ENCODE peak calls at places on chromosomes 3 and 15, in four cellular contexts. V is astrocyte of the cerebellum, M is ascending aorta, T is GM12878. Y is an unnamed sample.

GRCh38 chr3:61371123-61371522 is 119.9 kb upstream of the FHIT start:
- DNase-seq in V (no peak), M (no peak), T (no peak), Y (no peak)

GRCh38 chr3:32009101-32009500 is 27.6 kb downstream of the ZNF860 start:
- DNase-seq in V (no peak), M (no peak), T (no peak), Y (peak; percentile 6)

GRCh38 chr3:8837172-8837571 is 67.8 kb upstream of the OXTR start:
- DNase-seq in V (no peak), M (no peak), T (no peak), Y (peak; percentile 46)

GRCh38 chr3:10667269-10667668 is 148.8 kb upstream of the SLC6A11 start:
- DNase-seq in V (no peak), M (no peak), T (peak; percentile 17), Y (no peak)

GRCh38 chr3:192684151-192684550 is 43.2 kb downstream of the FGF12 start:
- DNase-seq in V (no peak), M (no peak), T (no peak), Y (no peak)

GRCh38 chr3:150407818-150408231 is 273 bp upstream of the TSC22D2 start:
- DNase-seq in V (peak; percentile 53), M (no peak), T (no peak), Y (peak; percentile 76)

GRCh38 chr15:99442268-99442897 is 123.4 kb upstream of the MEF2A start:
- DNase-seq in V (peak; percentile 67), M (peak; percentile 91), T (no peak), Y (peak; percentile 92)

GRCh38 chr3:184601576-184602405 is 40.2 kb downstream of the EPHB3 start:
- DNase-seq in V (no peak), M (no peak), T (no peak), Y (no peak)

GRCh38 chr15:25347707-25348106 is 91.1 kb downstream of the UBE3A start:
- DNase-seq in V (no peak), M (no peak), T (no peak), Y (no peak)

GRCh38 chr3:9231488-9231887 is 18.0 kb downstream of the SRGAP3 start:
- DNase-seq in V (no peak), M (no peak), T (no peak), Y (no peak)

GRCh38 chr15:31483053-31483923 is 156.7 kb downstream of the KLF13 start:
- DNase-seq in V (no peak), M (no peak), T (no peak), Y (no peak)

GRCh38 chr15:57323806-57324589 is 52.3 kb upstream of the CGNL1 start:
- DNase-seq in V (no peak), M (no peak), T (no peak), Y (peak; percentile 86)

GRCh38 chr3:184717608-184717995 is 5.7 kb upstream of the MAGEF1 start:
- DNase-seq in V (no peak), M (peak; percentile 22), T (no peak), Y (no peak)

GRCh38 chr3:170724599-170724998 is 138.7 kb upstream of the SLC7A14 start:
- DNase-seq in V (peak; percentile 59), M (peak; percentile 67), T (no peak), Y (no peak)

GRCh38 chr15:69784808-69785550 is 312.7 kb downstream of the TLE3 start:
- DNase-seq in V (no peak), M (no peak), T (no peak), Y (no peak)

GRCh38 chr3:10557783-10558373 is 52.5 kb upstream of the ATP2B2 start:
- DNase-seq in V (peak; percentile 32), M (no peak), T (no peak), Y (no peak)

GRCh38 chr3:111045564-111045963 is 26.1 kb upstream of the NECTIN3 start:
- DNase-seq in V (no peak), M (no peak), T (no peak), Y (no peak)

GRCh38 chr3:71926242-71926560 is 141.3 kb upstream of the PROK2 start:
- DNase-seq in V (peak; percentile 6), M (no peak), T (no peak), Y (no peak)

GRCh38 chr3:169149349-169149890 is 514.1 kb downstream of the MECOM start:
- DNase-seq in V (peak; percentile 76), M (peak; percentile 92), T (peak; percentile 4), Y (no peak)
- H3K4me3 ChIP-seq in V (peak overlapping the region; percentile 32), M (peak overlapping the region; percentile 65), T (no peak overlapping the region), Y (peak overlapping the region; percentile 87)

DNA sequence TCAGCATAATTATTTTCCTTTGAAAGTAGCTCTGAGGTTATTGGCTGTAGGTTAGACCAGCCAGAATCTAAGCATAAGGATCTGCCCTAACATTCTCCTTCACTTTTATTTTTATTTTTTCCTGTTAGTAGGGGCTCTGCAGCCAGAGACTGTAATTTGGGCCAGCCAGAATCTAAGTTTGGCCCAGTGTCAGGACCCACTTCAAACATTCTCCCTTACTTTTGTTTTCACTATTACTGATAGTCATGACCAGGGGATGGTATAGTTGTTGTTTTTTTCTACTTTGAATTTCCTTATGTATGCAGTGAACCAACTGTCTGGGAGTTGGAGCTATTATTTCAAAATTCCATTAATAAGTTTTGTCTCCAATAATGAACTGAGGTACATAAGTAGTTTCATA is 121.0 kb upstream of the MBNL1 start:
- DNase-seq in V (no peak), M (no peak), T (no peak), Y (no peak)
- TF ChIP-seq CTCF in V (no peak), M (no peak), T (no peak), Y (no peak)

GRCh38 chr15:101499863-101500713 is 10.6 kb upstream of the PCSK6 start:
- DNase-seq in V (no peak), M (peak; percentile 58), T (peak; percentile 24), Y (no peak)

GRCh38 chr15:101500865-101501551 is 11.5 kb upstream of the PCSK6 start:
- DNase-seq in V (no peak), M (peak; percentile 37), T (no peak), Y (no peak)

GRCh38 chr15:101503296-101503599 is 13.7 kb upstream of the PCSK6 start:
- DNase-seq in V (no peak), M (peak; percentile 11), T (no peak), Y (no peak)

GRCh38 chr15:101502572-101503295 is 13.2 kb upstream of the PCSK6 start:
- DNase-seq in V (no peak), M (peak; percentile 19), T (no peak), Y (no peak)

DNA sequence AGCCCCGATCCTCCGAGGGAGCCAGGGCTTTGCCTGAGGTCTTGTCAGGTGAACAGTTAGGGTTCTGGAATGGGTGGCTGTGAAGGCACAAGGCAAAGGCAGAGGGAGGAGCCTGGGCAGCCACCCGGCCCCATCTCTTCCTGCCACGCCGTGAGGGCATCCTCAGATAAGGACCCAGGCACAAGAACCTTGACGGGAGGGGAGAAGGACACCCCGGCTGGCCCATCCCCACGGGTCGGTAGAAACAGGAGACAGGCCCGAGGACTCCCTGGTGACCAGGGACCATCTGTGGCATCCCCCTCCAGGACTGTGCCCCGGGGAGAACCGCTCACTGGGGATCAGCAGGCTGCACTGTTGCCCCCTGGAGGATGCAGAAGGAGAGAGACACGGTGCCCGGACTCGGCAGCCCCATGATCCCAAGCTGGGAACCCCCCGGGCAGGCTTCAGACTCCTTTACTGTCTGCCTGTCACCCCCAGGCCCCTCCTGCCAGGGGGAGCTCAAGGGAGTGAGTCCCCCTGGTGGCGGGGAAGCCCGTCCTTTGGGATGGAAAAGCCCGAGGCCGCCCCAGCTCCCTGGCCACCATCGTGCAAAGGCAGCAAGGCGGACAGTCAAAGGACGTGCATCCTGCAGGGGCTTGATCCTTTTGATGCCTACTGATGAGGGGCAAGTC is 12.3 kb upstream of the PCSK6 start:
- DNase-seq in V (no peak), M (peak; percentile 59), T (no peak), Y (no peak)
- H3K4me3 ChIP-seq in V (no peak overlapping the region), M (no peak overlapping the region), T (no peak overlapping the region), Y (no peak overlapping the region)

GRCh38 chr15:74330861-74331408 is 36.5 kb downstream of the CYP11A1 start:
- DNase-seq in V (no peak), M (no peak), T (no peak), Y (no peak)
- TF ChIP-seq CTCF in V (no peak), M (no peak), T (no peak), Y (no peak)

DNA sequence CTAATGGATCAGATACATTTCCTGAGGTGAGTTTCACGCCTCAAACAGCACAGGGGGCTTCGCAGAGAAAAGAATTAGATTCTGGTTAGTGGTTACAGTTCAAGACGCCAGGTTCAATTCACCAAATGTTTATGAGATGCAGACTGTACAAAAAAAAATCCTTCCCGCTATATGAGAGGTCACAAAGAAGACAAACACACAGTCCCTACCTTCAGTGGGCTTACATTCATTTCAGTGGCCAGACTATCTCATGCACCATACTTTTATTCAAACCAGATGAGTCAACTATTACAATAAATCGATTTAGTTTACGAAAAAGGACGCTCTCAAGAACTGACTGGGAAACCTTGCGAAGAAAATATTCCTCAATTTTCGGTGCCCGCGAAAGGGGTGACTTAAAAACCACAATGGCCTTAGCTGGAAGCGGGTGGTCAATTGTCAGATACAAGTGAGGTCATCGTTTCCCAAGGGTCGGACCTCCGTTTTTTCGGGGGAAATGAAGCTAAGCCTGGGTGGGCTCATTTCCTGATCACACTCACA is 695 bp downstream of the METTL6 start:
- DNase-seq in V (no peak), M (no peak), T (no peak), Y (no peak)
- H3K4me3 ChIP-seq in V (peak overlapping the region; percentile 71), M (peak overlapping the region; percentile 93), T (peak overlapping the region; percentile 95), Y (peak overlapping the region; percentile 99)

GRCh38 chr15:94053626-94054025 is 177.7 kb upstream of the MCTP2 start:
- DNase-seq in V (no peak), M (no peak), T (no peak), Y (no peak)

GRCh38 chr15:94061041-94061440 is 170.3 kb upstream of the MCTP2 start:
- DNase-seq in V (no peak), M (no peak), T (no peak), Y (no peak)

GRCh38 chr15:94056314-94056713 is 175.0 kb upstream of the MCTP2 start:
- DNase-seq in V (peak; percentile 27), M (no peak), T (no peak), Y (no peak)

GRCh38 chr15:94059188-94059587 is 172.2 kb upstream of the MCTP2 start:
- DNase-seq in V (no peak), M (no peak), T (no peak), Y (no peak)

GRCh38 chr15:94057305-94057704 is 174.1 kb upstream of the MCTP2 start:
- DNase-seq in V (no peak), M (no peak), T (no peak), Y (no peak)
- TF ChIP-seq CTCF in V (no peak), M (no peak), T (no peak), Y (no peak)

DNA sequence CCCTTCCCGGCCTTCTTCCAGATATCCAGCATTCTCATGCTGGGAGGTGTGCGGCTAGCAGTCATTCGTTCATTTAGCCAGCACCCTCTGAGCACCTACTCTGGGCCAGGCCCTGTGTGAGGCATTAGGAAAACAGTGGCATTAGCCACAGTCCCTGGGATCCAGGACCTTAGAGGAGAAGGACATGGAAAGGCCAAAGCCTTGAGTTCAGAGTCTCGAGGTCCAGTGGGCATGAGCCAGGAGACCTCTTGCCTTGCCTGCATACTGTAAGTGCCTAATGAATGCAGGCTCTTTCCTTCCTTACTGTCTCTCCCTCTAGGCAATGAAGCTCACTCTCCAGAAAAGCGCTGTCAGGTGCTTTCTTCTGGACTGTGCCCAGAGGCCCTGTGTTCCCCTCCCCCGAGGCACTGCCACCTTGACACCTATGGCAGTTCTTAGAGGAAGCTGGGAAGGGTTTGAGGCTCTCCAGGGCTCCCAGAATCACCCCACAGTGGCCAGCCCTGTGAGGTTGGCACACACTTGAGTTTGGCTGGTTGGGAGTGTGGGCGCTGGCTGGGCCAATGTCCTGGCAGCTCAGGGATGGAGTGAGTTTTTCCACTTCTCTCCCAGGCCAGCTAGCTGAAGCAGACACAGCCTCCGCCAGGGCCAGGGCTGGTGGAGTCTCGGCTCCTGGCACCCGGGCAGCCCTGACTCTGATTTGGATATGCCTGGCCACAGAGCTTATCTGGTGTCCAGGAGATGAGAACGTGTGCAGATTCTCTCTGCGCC is 5.3 kb downstream of the CORO2B start:
- DNase-seq in V (no peak), M (no peak), T (no peak), Y (no peak)
- H3K4me3 ChIP-seq in V (no peak overlapping the region), M (no peak overlapping the region), T (no peak overlapping the region), Y (no peak overlapping the region)

GRCh38 chr15:93500155-93500554 is 411.1 kb upstream of the RGMA start:
- DNase-seq in V (no peak), M (no peak), T (no peak), Y (peak; percentile 59)
- TF ChIP-seq CTCF in V (no peak), M (no peak), T (no peak), Y (no peak)

Y was measured in epithelial cell of proximal tubule.